ENCODE peak calls at places on chromosomes 12 and 14, in six cellular contexts. W, X, V, G, U and I are unnamed samples.
A peak's percentile ranks its signal among the peaks of the same experiment; 100 is the strongest.

GRCh38 chr12:74602881-74603523 is 65.4 kb downstream of the ATXN7L3B start:
- DNase-seq in V (no peak), U (no peak), W (no peak), X (no peak), G (peak; percentile 21), I (no peak)

GRCh38 chr14:31172084-31172483 is 35.5 kb downstream of the HECTD1 start:
- DNase-seq in W (no peak), U (no peak), X (no peak), V (no peak), G (no peak), I (no peak)

GRCh38 chr12:6772331-6772695 is at the start of gene LAG3:
- DNase-seq in U (no peak), G (no peak), W (no peak), X (no peak), V (no peak), I (no peak)

GRCh38 chr14:63677891-63678379 is 36.3 kb upstream of the WDR89 start:
- DNase-seq in V (peak; percentile 64), W (no peak), X (peak; percentile 61), U (no peak), G (no peak), I (no peak)

GRCh38 chr14:50057331-50057730 is 59.0 kb downstream of the VCPKMT start:
- DNase-seq in W (no peak), V (no peak), U (no peak), X (no peak), G (no peak), I (no peak)

GRCh38 chr12:46752396-46752795 is 73.4 kb downstream of the SLC38A4 start:
- DNase-seq in U (no peak), X (no peak), W (no peak), V (no peak), G (no peak), I (no peak)

GRCh38 chr12:49345048-49345839 is 1.4 kb upstream of the DNAJC22 start:
- DNase-seq in V (no peak), G (no peak), X (no peak), U (peak; percentile 56), W (no peak), I (no peak)

GRCh38 chr14:77319416-77319815 is 1.3 kb downstream of the POMT2 start:
- DNase-seq in W (no peak), X (no peak), G (no peak), U (no peak), V (no peak), I (no peak)

GRCh38 chr12:31227401-31227981 is 98.5 kb downstream of the SINHCAF start:
- DNase-seq in G (no peak), W (no peak), X (no peak), V (no peak), U (no peak), I (no peak)

GRCh38 chr14:104230946-104231345 is 92.6 kb downstream of the KIF26A start:
- DNase-seq in G (no peak), W (no peak), X (no peak), V (no peak), U (no peak), I (no peak)
- TF ChIP-seq CTCF in G (no peak), W (no peak), X (no peak), V (no peak), U (no peak), I (no peak)

GRCh38 chr12:55823419-55823818 is 5.6 kb downstream of the ORMDL2 start:
- DNase-seq in W (no peak), V (no peak), X (no peak), U (no peak), G (no peak), I (no peak)

GRCh38 chr12:55820679-55821078 is 2.8 kb downstream of the ORMDL2 start:
- DNase-seq in U (no peak), X (no peak), G (no peak), W (no peak), V (peak; percentile 44), I (no peak)

GRCh38 chr12:55824726-55825125 is 4.7 kb downstream of the DNAJC14 start:
- DNase-seq in G (no peak), X (no peak), V (no peak), W (no peak), U (no peak), I (no peak)

GRCh38 chr12:55818886-55819285 is 1.0 kb downstream of the ORMDL2 start:
- DNase-seq in U (no peak), W (no peak), V (no peak), X (no peak), G (no peak), I (no peak)

GRCh38 chr12:55822228-55822627 is 4.4 kb downstream of the ORMDL2 start:
- DNase-seq in V (no peak), X (no peak), G (peak; percentile 28), W (no peak), U (no peak), I (no peak)
- TF ChIP-seq CTCF in V (peak; percentile 31), X (no peak), G (peak; percentile 48), W (no peak), U (no peak), I (no peak)

GRCh38 chr14:60648169-60648933 is 926 bp downstream of the SIX1 start:
- DNase-seq in U (peak; percentile 48), V (no peak), W (no peak), G (peak; percentile 13), X (no peak), I (no peak)
- TF ChIP-seq CTCF in U (no peak), V (no peak), W (no peak), G (peak; percentile 17), X (no peak), I (no peak)

GRCh38 chr14:34038358-34039057 is 87.6 kb upstream of the EGLN3 start:
- DNase-seq in V (no peak), U (no peak), W (no peak), X (no peak), G (peak; percentile 75), I (no peak)

GRCh38 chr14:34039428-34040047 is 88.7 kb upstream of the EGLN3 start:
- DNase-seq in G (peak; percentile 19), V (no peak), X (no peak), U (no peak), W (no peak), I (no peak)

GRCh38 chr14:34043627-34044372 is 92.9 kb upstream of the EGLN3 start:
- DNase-seq in W (peak; percentile 56), U (no peak), V (no peak), G (peak; percentile 90), X (no peak), I (no peak)

GRCh38 chr14:34041220-34041619 is 90.3 kb upstream of the EGLN3 start:
- DNase-seq in X (no peak), W (no peak), U (no peak), G (no peak), V (no peak), I (no peak)

DNA sequence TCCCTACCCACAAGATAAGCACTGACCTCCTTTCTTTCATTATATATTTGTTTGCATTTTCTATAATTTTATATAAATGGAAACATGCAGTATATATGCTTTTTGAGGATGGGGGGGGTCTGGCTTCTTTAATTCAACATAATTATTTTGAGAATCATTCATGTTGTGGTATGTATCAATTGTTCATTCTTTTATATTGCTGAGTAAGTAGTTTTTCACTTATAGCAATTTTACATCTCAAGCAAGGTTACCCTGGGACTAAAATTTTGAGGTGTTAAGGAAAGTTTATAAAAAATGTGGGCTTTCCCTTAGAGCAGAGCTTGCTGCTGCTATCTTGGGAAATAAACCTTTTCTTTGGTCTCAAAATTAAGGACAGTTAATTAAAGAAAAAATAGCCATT is 89.9 kb upstream of the EGLN3 start:
- DNase-seq in W (no peak), X (no peak), V (no peak), U (no peak), G (no peak), I (no peak)
- TF ChIP-seq CTCF in W (no peak), X (no peak), V (no peak), U (no peak), G (no peak), I (no peak)